ENCODE peak calls at places on chromosomes 16 and 17, in eight cellular contexts. K, B, M, V, Q, I, H and T are unnamed samples.

GRCh38 chr16:81885976-81886586 is 107.0 kb downstream of the PLCG2 start:
- DNase-seq in I (peak; percentile 40), B (peak; percentile 49), Q (peak; percentile 75), V (peak; percentile 56), M (peak; percentile 20), K (peak; percentile 37), H (peak; percentile 63), T (peak; percentile 60)

GRCh38 chr17:48843172-48843900 is 12.5 kb downstream of the CALCOCO2 start:
- DNase-seq in H (no peak), B (no peak), Q (no peak), I (no peak), K (no peak), M (peak; percentile 63), V (peak; percentile 42), T (no peak)

GRCh38 chr17:73956595-73957465 is 246.6 kb upstream of the RPL38 start:
- DNase-seq in K (peak; percentile 6), M (peak; percentile 28), Q (peak; percentile 86), H (peak; percentile 94), B (peak; percentile 76), I (peak; percentile 49), V (peak; percentile 50), T (peak; percentile 90)

GRCh38 chr17:55187371-55187770 is 77.4 kb upstream of the HLF start:
- DNase-seq in I (no peak), K (no peak), H (peak; percentile 4), Q (no peak), V (peak; percentile 6), M (no peak), B (no peak), T (peak; percentile 3)

GRCh38 chr16:49484454-49484853 is 110.8 kb downstream of the C16orf78 start:
- DNase-seq in Q (peak; percentile 74), K (no peak), V (peak; percentile 36), M (no peak), I (no peak), B (peak; percentile 72), H (peak; percentile 73), T (peak; percentile 86)

GRCh38 chr17:15955793-15956541 is 11.0 kb downstream of the ADORA2B start:
- DNase-seq in B (no peak), M (no peak), V (no peak), I (no peak), Q (no peak), K (no peak), H (peak; percentile 69), T (peak; percentile 24)

GRCh38 chr17:38465420-38466345 is 37.4 kb downstream of the ARHGAP23 start:
- DNase-seq in Q (no peak), H (no peak), B (no peak), K (peak; percentile 69), I (no peak), M (no peak), V (peak; percentile 96), T (no peak)

GRCh38 chr17:48577946-48578615 is at the start of gene HOXB4:
- DNase-seq in H (peak; percentile 75), B (peak; percentile 76), I (no peak), Q (peak; percentile 92), M (peak; percentile 92), V (peak; percentile 90), K (no peak), T (peak; percentile 74)

GRCh38 chr17:74011963-74012362 is 191.5 kb upstream of the RPL38 start:
- DNase-seq in B (peak; percentile 28), Q (no peak), I (no peak), K (no peak), H (no peak), M (no peak), V (no peak), T (no peak)

GRCh38 chr17:17151055-17151454 is 55.1 kb downstream of the PLD6 start:
- DNase-seq in M (peak; percentile 43), I (no peak), V (peak; percentile 93), K (peak; percentile 15), B (no peak), H (no peak), Q (no peak), T (no peak)

GRCh38 chr17:49958723-49959122 is 10.3 kb upstream of the DLX4 start:
- DNase-seq in M (no peak), B (no peak), Q (no peak), H (no peak), K (no peak), I (no peak), V (no peak), T (no peak)

GRCh38 chr17:60165976-60166375 is 16.2 kb downstream of the CA4 start:
- DNase-seq in V (no peak), H (peak; percentile 51), M (no peak), Q (no peak), B (peak; percentile 52), I (no peak), K (no peak), T (no peak)

GRCh38 chr16:19113577-19114358 is at the start of gene ITPRIPL2:
- DNase-seq in V (peak; percentile 96), I (peak; percentile 79), B (peak; percentile 89), M (peak; percentile 95), Q (no peak), H (peak; percentile 88), K (peak; percentile 95), T (peak; percentile 76)

GRCh38 chr17:14351493-14351892 is 50.6 kb downstream of the HS3ST3B1 start:
- DNase-seq in V (no peak), H (no peak), B (no peak), Q (peak; percentile 91), M (no peak), I (no peak), K (no peak), T (no peak)

GRCh38 chr17:32936157-32936893 is 8.4 kb downstream of the TMEM98 start:
- DNase-seq in H (peak; percentile 17), Q (no peak), V (no peak), M (no peak), B (no peak), K (no peak), I (no peak), T (no peak)

GRCh38 chr16:50627419-50627818 is 53.7 kb downstream of the SNX20 start:
- DNase-seq in M (peak; percentile 41), B (peak; percentile 56), V (peak; percentile 18), H (peak; percentile 44), Q (peak; percentile 42), I (no peak), K (no peak), T (peak; percentile 58)

GRCh38 chr17:4777969-4778760 is 6.5 kb downstream of the TM4SF5 start:
- DNase-seq in M (no peak), Q (no peak), I (no peak), B (peak; percentile 58), H (peak; percentile 32), V (peak; percentile 10), K (no peak), T (no peak)

GRCh38 chr16:7871979-7872378 is 539.3 kb downstream of the RBFOX1 start:
- DNase-seq in I (no peak), K (no peak), B (no peak), Q (no peak), M (no peak), V (no peak), H (no peak), T (no peak)

DNA sequence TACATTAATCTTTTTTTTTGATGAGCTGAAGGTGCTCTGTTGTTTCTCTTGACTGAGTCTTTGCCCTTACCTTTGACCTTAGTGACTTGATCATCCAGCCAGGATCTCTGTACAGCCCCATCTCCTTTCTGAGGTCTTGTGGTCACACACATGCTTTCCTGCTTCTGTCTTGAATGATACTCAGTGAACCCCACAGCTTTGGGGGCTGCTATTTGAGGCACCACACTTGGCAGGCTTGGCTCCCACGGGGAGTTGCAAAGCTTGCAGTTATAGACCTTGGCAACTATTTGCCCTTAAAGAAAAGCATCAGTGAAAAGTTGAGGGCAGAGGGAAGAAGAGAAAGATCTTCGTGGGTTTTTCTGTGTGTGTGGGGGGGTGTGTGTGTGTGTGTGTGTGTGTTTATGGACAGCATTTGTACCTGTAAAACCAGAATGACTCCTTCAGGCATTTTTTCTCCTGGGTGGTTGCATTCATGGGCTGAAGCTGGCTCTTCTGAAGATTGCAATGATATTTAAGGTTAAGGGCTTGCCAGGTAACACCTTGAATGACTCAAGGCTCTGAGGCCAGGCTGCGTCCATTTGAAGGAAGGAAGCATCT is 101.6 kb downstream of the MSI2 start:
- DNase-seq in Q (peak; percentile 94), B (no peak), V (no peak), M (no peak), I (no peak), K (peak; percentile 23), H (no peak), T (no peak)
- H3K79me2 ChIP-seq in Q (peaks cover 77% of the 10 kb centered on the region), B (peaks cover 81% of the 10 kb centered on the region), V (no peaks in the 10 kb centered on the region), M (no peaks in the 10 kb centered on the region), I (peaks cover 20% of the 10 kb centered on the region), K (no peaks in the 10 kb centered on the region), H (no peaks in the 10 kb centered on the region), T (peaks cover 99% of the 10 kb centered on the region)

DNA sequence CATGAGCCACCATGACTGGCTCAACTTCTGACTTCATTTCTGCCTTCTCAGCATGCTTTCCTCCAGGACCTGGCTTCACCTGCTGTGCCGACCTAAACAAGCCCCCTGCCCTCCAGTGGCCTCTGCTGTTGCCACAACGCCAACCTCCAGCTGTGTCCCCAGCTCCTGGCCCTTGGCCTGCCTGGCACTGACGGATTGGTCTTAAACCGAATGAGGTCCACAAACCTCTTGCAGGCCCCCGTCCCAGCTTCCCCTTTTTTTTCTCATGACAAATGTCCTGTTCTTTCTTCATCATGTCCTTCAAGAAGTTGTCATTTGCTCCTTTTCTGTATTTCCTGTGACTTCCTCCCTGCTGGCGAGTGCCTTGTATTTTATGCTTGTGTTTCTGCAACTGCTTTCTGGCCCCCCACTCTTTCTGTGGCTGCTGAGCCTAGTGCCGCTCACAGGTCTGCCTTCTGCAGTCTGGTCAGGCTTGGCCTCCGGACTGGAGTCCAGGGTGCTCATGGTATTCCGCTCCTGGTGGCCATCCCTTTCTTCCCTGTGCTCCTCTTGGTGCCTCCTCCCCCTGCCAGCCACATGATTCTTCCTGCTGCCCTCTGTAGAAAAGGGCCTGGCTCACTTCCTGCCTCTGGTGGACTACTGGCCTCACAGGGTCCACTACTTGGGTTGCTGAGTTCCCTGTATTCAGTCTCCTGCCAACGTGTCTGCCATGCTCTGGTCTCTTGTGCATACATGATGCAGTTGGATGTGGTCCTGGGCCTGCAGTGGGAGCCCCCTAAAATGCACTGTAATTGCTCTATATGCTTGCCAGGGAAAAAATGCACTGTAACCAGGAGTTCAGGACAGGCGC is 2.9 kb downstream of the ATP6V0C start:
- DNase-seq in B (no peak), K (no peak), Q (no peak), V (peak; percentile 47), H (no peak), M (no peak), I (no peak), T (no peak)
- H3K79me2 ChIP-seq in B (peaks cover 70% of the 10 kb centered on the region), K (peaks cover 67% of the 10 kb centered on the region), Q (peaks cover 63% of the 10 kb centered on the region), V (peaks cover 65% of the 10 kb centered on the region), H (peaks cover 53% of the 10 kb centered on the region), M (peaks cover 67% of the 10 kb centered on the region), I (peaks cover 70% of the 10 kb centered on the region), T (peaks cover 69% of the 10 kb centered on the region)

GRCh38 chr16:87363771-87364476 is 19.7 kb downstream of the FBXO31 start:
- DNase-seq in K (no peak), Q (no peak), I (no peak), H (no peak), M (peak; percentile 72), B (no peak), V (no peak), T (no peak)
- H3K79me2 ChIP-seq in K (peaks cover 4% of the 10 kb centered on the region), Q (peaks cover 77% of the 10 kb centered on the region), I (peaks cover 83% of the 10 kb centered on the region), H (peaks cover 5% of the 10 kb centered on the region), M (peaks cover 25% of the 10 kb centered on the region), B (peaks cover 66% of the 10 kb centered on the region), V (peaks cover 99% of the 10 kb centered on the region), T (peaks cover 19% of the 10 kb centered on the region)

DNA sequence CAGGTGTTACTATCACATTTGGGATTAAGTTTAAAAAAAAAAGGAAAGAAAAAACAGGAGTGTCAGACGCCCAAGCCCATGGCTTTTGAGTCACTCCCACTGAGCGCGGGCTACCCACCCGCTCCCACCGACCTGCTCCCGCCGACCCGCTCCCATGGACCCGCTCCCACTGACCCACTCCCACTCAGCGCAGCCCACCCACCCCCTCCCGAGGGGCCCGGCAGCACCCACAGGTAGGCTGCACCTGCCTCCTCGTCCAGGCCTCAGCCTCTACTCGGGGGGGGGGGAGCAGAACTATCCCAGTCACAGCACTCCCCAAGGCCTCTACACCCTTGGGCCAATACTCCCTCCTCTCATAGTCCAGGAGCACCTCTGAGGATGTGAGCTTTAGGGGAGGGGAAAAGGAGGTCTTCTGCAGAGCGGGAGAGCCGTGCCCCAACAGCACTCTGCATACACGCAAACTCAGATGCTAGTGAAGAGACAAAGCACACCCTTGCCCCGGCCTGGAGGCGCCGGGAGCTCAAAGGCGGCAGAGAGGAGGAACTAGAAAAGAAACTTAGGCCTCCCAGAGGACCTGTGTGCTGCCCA is 2.9 kb downstream of the CLUH start:
- DNase-seq in B (no peak), Q (no peak), I (no peak), K (no peak), M (no peak), V (no peak), H (no peak), T (no peak)
- H3K79me2 ChIP-seq in B (peaks cover 65% of the 10 kb centered on the region), Q (peaks cover 80% of the 10 kb centered on the region), I (peaks cover 81% of the 10 kb centered on the region), K (peaks cover 74% of the 10 kb centered on the region), M (peaks cover 74% of the 10 kb centered on the region), V (peaks cover 69% of the 10 kb centered on the region), H (peaks cover 53% of the 10 kb centered on the region), T (peaks cover 52% of the 10 kb centered on the region)